ENCODE peak calls at places on chromosome 11, in eight cellular contexts. C is PC-9, Q is Karpas-422, F is hepatocyte, Z is MM.1S, J is PC-3, M is GM23248, H is HCT116. R is an unnamed sample. For H3K9me2, the result is how much of the 10 kb centered on the place peaks cover.

GRCh38 chr11:14538271-14538925 is 18.2 kb upstream of the PSMA1 start:
- DNase-seq in C (no peak), Q (no peak), F (no peak), Z (no peak), J (no peak), M (no peak), H (no peak), R (no peak)

GRCh38 chr11:15101072-15101701 is 13.5 kb upstream of the INSC start:
- DNase-seq in C (peak), Q (peak), F (peak), Z (peak), J (peak), M (peak), H (peak), R (peak)

GRCh38 chr11:16296243-16296642 is 60.1 kb downstream of the SOX6 start:
- DNase-seq in C (no peak), Q (no peak), F (no peak), Z (no peak), J (no peak), M (no peak), H (no peak), R (no peak)

GRCh38 chr11:116581349-116581748 is 191.4 kb downstream of the BUD13 start:
- DNase-seq in C (no peak), Q (no peak), F (no peak), Z (no peak), J (no peak), M (no peak), H (no peak), R (no peak)

GRCh38 chr11:353315-353857 is 15.9 kb upstream of the B4GALNT4 start:
- DNase-seq in C (no peak), Q (no peak), F (peak), Z (no peak), J (peak), M (peak), H (no peak), R (no peak)

GRCh38 chr11:62539238-62539925 is 7.2 kb downstream of the AHNAK start:
- DNase-seq in C (peak), Q (peak), F (peak), Z (no peak), J (peak), M (peak), H (no peak), R (no peak)

GRCh38 chr11:17673951-17674350 is 45.4 kb upstream of the MYOD1 start:
- DNase-seq in C (no peak), Q (no peak), F (no peak), Z (no peak), J (peak), M (no peak), H (no peak), R (no peak)

GRCh38 chr11:70191495-70192140 is 11.5 kb upstream of the FADD start:
- DNase-seq in C (peak), Q (peak), F (peak), Z (peak), J (peak), M (peak), H (peak), R (no peak)

GRCh38 chr11:131481317-131481716 is 110.9 kb downstream of the NTM start:
- DNase-seq in C (no peak), Q (no peak), F (peak), Z (no peak), J (no peak), M (no peak), H (no peak), R (no peak)

GRCh38 chr11:110892741-110893285 is 180.6 kb upstream of the ARHGAP20 start:
- DNase-seq in C (no peak), Q (no peak), F (no peak), Z (no peak), J (no peak), M (peak), H (no peak), R (no peak)

GRCh38 chr11:14809466-14809865 is 82.6 kb downstream of the CYP2R1 start:
- DNase-seq in C (no peak), Q (no peak), F (no peak), Z (no peak), J (no peak), M (peak), H (no peak), R (no peak)

GRCh38 chr11:2175659-2176058 is 4.0 kb upstream of the TH start:
- DNase-seq in C (peak), Q (no peak), F (no peak), Z (no peak), J (peak), M (peak), H (no peak), R (no peak)

GRCh38 chr11:8682219-8683114 is at the start of the genes RPL27A and TRIM66:
- DNase-seq in C (peak), Q (peak), F (peak), Z (peak), J (peak), M (peak), H (peak), R (peak)

GRCh38 chr11:69280994-69281393 is 13.0 kb upstream of the MYEOV start:
- DNase-seq in C (peak), Q (no peak), F (peak), Z (no peak), J (peak), M (peak), H (peak), R (no peak)

GRCh38 chr11:105466582-105467228 is 143.2 kb upstream of the GRIA4 start:
- DNase-seq in C (peak), Q (no peak), F (peak), Z (no peak), J (peak), M (peak), H (peak), R (no peak)

GRCh38 chr11:31816467-31817053 is 5.4 kb upstream of the PAX6 start:
- DNase-seq in C (no peak), Q (no peak), F (peak), Z (no peak), J (no peak), M (no peak), H (no peak), R (no peak)

GRCh38 chr11:65185166-65185565 is 3.4 kb downstream of the CAPN1 start:
- DNase-seq in C (no peak), Q (peak), F (no peak), Z (no peak), J (no peak), M (no peak), H (no peak), R (no peak)

GRCh38 chr11:33211588-33211987 is 45.6 kb upstream of the HIPK3 start:
- DNase-seq in C (no peak), Q (no peak), F (no peak), Z (no peak), J (no peak), M (no peak), H (no peak), R (no peak)

GRCh38 chr11:127224276-127224675 is 223.7 kb upstream of the KIRREL3 start:
- DNase-seq in C (no peak), Q (no peak), F (no peak), Z (no peak), J (no peak), M (no peak), H (no peak), R (no peak)

GRCh38 chr11:8366316-8366715 is 102.6 kb upstream of the LMO1 start:
- DNase-seq in C (no peak), Q (no peak), F (no peak), Z (no peak), J (no peak), M (no peak), H (no peak), R (no peak)

GRCh38 chr11:45470151-45471001 is 184.2 kb upstream of the SYT13 start:
- DNase-seq in C (no peak), Q (no peak), F (no peak), Z (no peak), J (no peak), M (peak), H (no peak), R (no peak)

GRCh38 chr11:114413958-114414357 is 13.5 kb downstream of the RBM7 start:
- DNase-seq in C (no peak), Q (no peak), F (no peak), Z (no peak), J (no peak), M (no peak), H (no peak), R (no peak)

GRCh38 chr11:69899957-69900821 is 81.0 kb upstream of the FGF3 start:
- DNase-seq in C (peak), Q (no peak), F (peak), Z (no peak), J (peak), M (no peak), H (no peak), R (no peak)

DNA sequence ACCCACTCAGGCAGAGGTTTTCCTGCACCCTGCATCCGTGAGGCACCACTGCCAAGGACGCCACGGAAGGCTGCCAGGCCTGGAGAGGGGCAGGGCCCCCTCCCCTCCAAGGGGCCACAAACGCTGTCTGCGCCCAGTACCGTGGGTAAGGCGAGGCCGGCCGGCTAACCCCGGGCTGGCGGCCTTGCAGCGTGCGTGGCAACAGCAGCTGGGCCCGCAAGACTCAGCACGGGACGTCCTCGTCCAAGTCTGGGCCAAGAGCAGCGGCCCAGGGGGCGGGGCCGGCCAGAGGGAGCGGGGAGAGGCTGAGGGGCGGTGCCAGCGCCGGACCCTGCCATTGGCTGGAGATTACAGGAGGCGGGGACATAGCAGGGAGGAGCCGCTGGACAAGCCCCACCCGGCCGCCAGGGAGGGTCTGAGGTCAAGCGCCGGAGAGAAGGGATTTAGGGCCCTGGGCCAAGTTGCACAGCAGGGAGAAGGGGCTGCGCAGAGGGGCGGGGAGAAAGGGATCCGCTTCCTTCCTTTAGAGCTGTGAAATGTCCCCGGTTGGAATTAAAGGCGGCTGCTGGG is 16.0 kb downstream of the SLC43A1 start:
- DNase-seq in C (peak), Q (peak), F (peak), Z (peak), J (peak), M (peak), H (peak), R (no peak)
- H3K27ac ChIP-seq in C (no peak), Q (no peak), F (peak), Z (no peak), J (no peak), M (no peak), H (peak), R (no peak)

GRCh38 chr11:132898021-132898420 is 634.3 kb downstream of the OPCML start:
- DNase-seq in C (no peak), Q (no peak), F (no peak), Z (no peak), J (no peak), M (no peak), H (no peak), R (no peak)
- H3K9me2 ChIP-seq in C (under half), Q (under half), F (under half), Z (under half), J (under half), M (under half), H (under half), R (under half)

GRCh38 chr11:63672934-63673539 is 1.9 kb upstream of the ATL3 start:
- DNase-seq in C (no peak), Q (no peak), F (no peak), Z (no peak), J (peak), M (peak), H (no peak), R (no peak)

GRCh38 chr11:63671322-63672155 is at the start of gene ATL3:
- DNase-seq in C (peak), Q (peak), F (peak), Z (peak), J (peak), M (peak), H (peak), R (peak)

GRCh38 chr11:63670738-63671321 is 346 bp downstream of the ATL3 start:
- DNase-seq in C (peak), Q (peak), F (peak), Z (peak), J (peak), M (peak), H (no peak), R (peak)

GRCh38 chr11:63673579-63673978 is 2.4 kb upstream of the ATL3 start:
- DNase-seq in C (no peak), Q (no peak), F (no peak), Z (no peak), J (peak), M (peak), H (no peak), R (no peak)

DNA sequence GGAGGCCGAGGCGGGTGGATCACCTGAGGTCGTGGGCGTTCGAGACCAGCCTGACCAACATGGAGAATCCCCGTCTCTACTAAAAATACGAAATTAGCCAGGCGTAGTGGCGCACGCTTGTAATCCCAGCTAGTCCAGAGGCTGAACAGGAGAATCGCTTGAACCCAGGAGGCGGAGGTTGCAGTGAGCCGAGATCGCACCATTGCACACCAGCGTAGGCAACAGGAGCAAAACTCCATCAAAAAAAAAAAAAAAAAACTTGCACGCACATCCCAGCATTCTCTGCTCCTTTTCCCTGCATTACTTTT is 934 bp upstream of the ATL3 start:
- DNase-seq in C (no peak), Q (no peak), F (no peak), Z (no peak), J (no peak), M (no peak), H (no peak), R (no peak)
- H3K27ac ChIP-seq in C (no peak), Q (no peak), F (no peak), Z (no peak), J (no peak), M (peak), H (no peak), R (no peak)

DNA sequence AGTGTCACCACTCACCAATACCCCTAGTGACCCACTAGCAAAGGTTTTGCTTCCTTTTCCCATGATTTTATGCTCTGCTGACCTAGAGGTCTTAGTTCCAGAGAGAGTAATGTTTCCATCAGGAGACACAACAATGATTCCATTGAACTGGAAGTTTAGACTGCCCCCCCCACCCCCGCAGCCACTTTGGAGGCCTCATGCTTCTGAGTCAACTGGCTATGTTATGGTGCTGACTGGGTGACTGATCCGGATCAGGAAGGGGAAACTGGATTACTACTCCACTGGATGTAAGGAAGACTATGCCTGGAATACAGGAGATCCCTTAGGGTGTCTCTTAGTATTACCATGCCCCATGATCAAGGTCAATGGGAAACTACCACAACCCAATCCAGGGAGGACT is 633.6 kb downstream of the OPCML start:
- DNase-seq in C (no peak), Q (no peak), F (no peak), Z (no peak), J (no peak), M (no peak), H (no peak), R (no peak)
- H3K9me2 ChIP-seq in C (under half), Q (under half), F (under half), Z (under half), J (under half), M (under half), H (under half), R (under half)

GRCh38 chr11:67353317-67354313 is at the start of gene POLD4:
- DNase-seq in C (peak), Q (peak), F (peak), Z (peak), J (peak), M (peak), H (no peak), R (peak)

GRCh38 chr11:67349457-67349856 is 3.9 kb downstream of the POLD4 start:
- DNase-seq in C (no peak), Q (peak), F (no peak), Z (no peak), J (no peak), M (no peak), H (no peak), R (no peak)

GRCh38 chr11:67349927-67350465 is 3.4 kb downstream of the POLD4 start:
- DNase-seq in C (no peak), Q (peak), F (no peak), Z (no peak), J (no peak), M (no peak), H (no peak), R (no peak)

GRCh38 chr11:67352546-67353316 is 615 bp downstream of the POLD4 start:
- DNase-seq in C (no peak), Q (peak), F (peak), Z (peak), J (peak), M (peak), H (no peak), R (peak)

DNA sequence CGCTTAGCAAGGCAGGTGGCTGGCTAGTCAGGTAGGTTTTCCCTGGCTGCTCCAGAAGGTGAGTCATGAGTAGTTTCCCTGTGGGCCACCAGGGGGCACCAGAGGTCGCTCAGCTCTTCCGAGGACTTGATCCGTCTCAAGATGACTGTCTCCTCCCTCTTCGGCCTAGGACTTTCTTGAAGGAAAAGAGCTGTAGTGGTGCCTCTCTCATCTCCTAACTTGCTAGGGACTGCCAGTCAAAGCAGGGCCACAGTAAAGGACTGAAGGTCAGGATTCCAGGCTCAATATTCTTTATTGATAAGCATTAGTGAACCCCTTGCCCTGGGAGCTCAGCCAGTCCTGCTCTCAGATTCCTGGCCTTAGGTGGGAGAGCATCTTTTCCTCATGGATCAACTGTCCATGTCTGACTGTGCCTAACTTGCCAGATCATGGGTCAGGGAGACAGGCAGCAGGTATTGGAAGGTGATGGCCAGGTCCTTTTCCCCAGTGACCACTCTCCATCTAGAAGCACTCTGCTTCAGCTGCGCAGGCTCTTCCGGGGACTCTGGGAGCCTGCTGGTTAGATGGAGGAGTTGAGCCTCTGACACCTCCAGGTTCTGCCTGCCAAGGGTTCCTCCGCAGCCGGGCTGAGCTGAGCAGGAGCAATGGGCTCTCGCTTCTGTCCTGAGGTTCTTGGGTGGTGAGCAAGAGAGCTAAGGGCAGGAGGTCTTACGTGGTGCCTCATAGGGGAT is 1.9 kb downstream of the POLD4 start:
- DNase-seq in C (peak), Q (peak), F (peak), Z (peak), J (peak), M (peak), H (peak), R (peak)
- H3K27ac ChIP-seq in C (no peak), Q (peak), F (peak), Z (no peak), J (peak), M (peak), H (peak), R (peak)

GRCh38 chr11:47669856-47670255 is 27.5 kb upstream of the MTCH2 start:
- DNase-seq in C (no peak), Q (no peak), F (no peak), Z (no peak), J (no peak), M (no peak), H (no peak), R (no peak)

GRCh38 chr11:47668665-47669064 is 26.3 kb upstream of the MTCH2 start:
- DNase-seq in C (no peak), Q (no peak), F (no peak), Z (no peak), J (no peak), M (no peak), H (no peak), R (no peak)

GRCh38 chr11:47675851-47676250 is 33.5 kb upstream of the MTCH2 start:
- DNase-seq in C (no peak), Q (no peak), F (no peak), Z (no peak), J (no peak), M (no peak), H (no peak), R (no peak)

GRCh38 chr11:47667555-47667954 is 25.2 kb upstream of the MTCH2 start:
- DNase-seq in C (no peak), Q (no peak), F (no peak), Z (no peak), J (no peak), M (no peak), H (no peak), R (no peak)

DNA sequence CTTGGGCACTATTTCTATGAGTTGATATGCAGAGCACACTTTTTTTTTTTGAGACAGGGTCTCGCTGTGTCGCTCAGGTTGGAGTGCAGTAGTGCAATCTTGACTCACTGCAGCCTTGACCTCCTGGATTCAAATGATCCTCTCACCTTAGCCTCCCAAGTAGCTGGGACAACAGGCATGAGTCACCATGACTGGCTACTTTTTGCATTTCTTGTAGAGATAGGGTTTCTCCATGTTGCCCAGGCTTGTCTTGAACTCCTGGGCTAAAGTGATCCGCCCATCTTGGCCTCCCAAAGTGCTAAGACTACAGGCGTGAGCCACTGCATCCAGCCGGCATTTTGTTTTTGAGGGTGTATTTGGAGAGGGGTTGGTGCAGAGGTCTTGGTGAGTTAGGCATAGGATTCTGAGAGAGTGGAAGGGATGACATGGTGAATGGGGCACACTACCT is 29.9 kb upstream of the MTCH2 start:
- DNase-seq in C (no peak), Q (no peak), F (no peak), Z (no peak), J (peak), M (peak), H (no peak), R (no peak)
- H3K9me2 ChIP-seq in C (under half), Q (under half), F (under half), Z (under half), J (under half), M (under half), H (under half), R (under half)

GRCh38 chr11:36371590-36371989 is 75.5 kb downstream of the PRR5L start:
- DNase-seq in C (no peak), Q (no peak), F (no peak), Z (no peak), J (no peak), M (no peak), H (no peak), R (no peak)
- H3K27ac ChIP-seq in C (no peak), Q (no peak), F (peak), Z (no peak), J (no peak), M (peak), H (no peak), R (no peak)

GRCh38 chr11:22927793-22928192 is 67.5 kb upstream of the CCDC179 start:
- DNase-seq in C (no peak), Q (no peak), F (no peak), Z (no peak), J (no peak), M (no peak), H (no peak), R (no peak)
- H3K9me2 ChIP-seq in C (under half), Q (under half), F (under half), Z (under half), J (under half), M (under half), H (under half), R (under half)